ENCODE peak calls at places on chromosomes 4 and X, in five cellular contexts. J, X, T, F and O are unnamed samples.

GRCh38 chrX:41600266-41600665 is 88.5 kb upstream of the GPR34 start:
- DNase-seq in J (no peak), X (no peak), T (no peak), F (no peak), O (no peak)

GRCh38 chr4:89284828-89285227 is 22.8 kb downstream of the GPRIN3 start:
- DNase-seq in J (no peak), X (no peak), T (no peak), F (no peak), O (no peak)

GRCh38 chrX:19986531-19986930 is 4.3 kb downstream of the BCLAF3 start:
- DNase-seq in J (no peak), X (no peak), T (no peak), F (no peak), O (no peak)

GRCh38 chr4:184228306-184228705 is 10.6 kb upstream of the ENPP6 start:
- DNase-seq in J (no peak), X (no peak), T (no peak), F (no peak), O (no peak)

GRCh38 chr4:8688041-8688907 is 95.7 kb downstream of the CPZ start:
- DNase-seq in J (peak), X (peak), T (peak), F (no peak), O (no peak)

GRCh38 chr4:15194520-15194919 is 192.2 kb downstream of the CPEB2 start:
- DNase-seq in J (no peak), X (no peak), T (no peak), F (no peak), O (no peak)

GRCh38 chr4:70583952-70584834 is 7.9 kb upstream of the AMBN start:
- DNase-seq in J (no peak), X (no peak), T (no peak), F (no peak), O (no peak)

GRCh38 chrX:48470110-48470832 is at the start of gene SLC38A5:
- DNase-seq in J (no peak), X (peak), T (no peak), F (no peak), O (no peak)

GRCh38 chrX:96776966-96777365 is 92.3 kb downstream of the DIAPH2 start:
- DNase-seq in J (no peak), X (no peak), T (no peak), F (no peak), O (no peak)

GRCh38 chrX:63506320-63506719 is 155.2 kb upstream of the SPIN4 start:
- DNase-seq in J (peak), X (no peak), T (no peak), F (no peak), O (no peak)

GRCh38 chrX:12263211-12263610 is 124.9 kb downstream of the FRMPD4 start:
- DNase-seq in J (no peak), X (no peak), T (no peak), F (no peak), O (no peak)

DNA sequence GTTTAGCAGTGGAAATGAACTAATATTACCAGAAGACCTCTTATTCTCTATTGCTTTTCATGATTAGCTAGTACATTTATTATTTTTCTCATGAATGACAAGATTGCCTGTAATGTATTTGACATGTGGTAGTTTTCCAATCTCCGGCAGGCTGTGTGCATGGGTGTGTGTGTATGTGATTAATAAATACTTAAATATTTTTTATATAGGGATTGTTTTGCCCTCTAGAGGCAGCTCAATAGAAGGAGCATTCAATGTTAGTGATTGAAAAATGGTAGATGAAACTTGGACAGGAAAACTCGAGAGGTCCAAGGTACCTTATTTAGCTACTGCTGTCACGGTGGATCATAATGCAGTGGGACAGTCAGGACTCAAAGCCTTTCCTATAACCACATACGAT is 457.6 kb downstream of the IL1RAPL1 start:
- DNase-seq in J (no peak), X (no peak), T (no peak), F (no peak), O (no peak)
- TF ChIP-seq CTCF in J (peak), X (no peak), T (no peak), F (no peak), O (no peak)

GRCh38 chrX:25721564-25721963 is 416.6 kb upstream of the MAGEB18 start:
- DNase-seq in J (no peak), X (no peak), T (no peak), F (no peak), O (no peak)
- TF ChIP-seq CTCF in J (peak), X (peak), T (peak), F (no peak), O (no peak)

GRCh38 chr4:128385683-128386304 is 98.2 kb upstream of the PGRMC2 start:
- DNase-seq in J (no peak), X (no peak), T (no peak), F (no peak), O (no peak)
- TF ChIP-seq CTCF in J (peak), X (no peak), T (no peak), F (no peak), O (no peak)

GRCh38 chr4:6246170-6246634 is 23.4 kb upstream of the WFS1 start:
- DNase-seq in J (peak), X (peak), T (no peak), F (no peak), O (no peak)
- TF ChIP-seq CTCF in J (no peak), X (no peak), T (no peak), F (no peak), O (no peak)